ENCODE peak calls at places on chromosomes 1 and 21, in six cellular contexts. S is mucosa of descending colon, D is colonic mucosa, A is A549, H is heart right ventricle, W is ovary. M is an unnamed sample.

GRCh38 chr1:16971330-16972209 is 8.8 kb downstream of the MFAP2 start:
- DNase-seq in S (no peak), D (no peak), A (no peak), H (no peak), W (no peak), M (peak)

GRCh38 chr21:42971897-42972275 is 2.5 kb upstream of the PKNOX1 start:
- DNase-seq in S (peak), D (no peak), A (no peak), H (no peak), W (no peak), M (no peak)

GRCh38 chr21:26491663-26492062 is 81.4 kb downstream of the CYYR1 start:
- DNase-seq in S (no peak), D (no peak), A (no peak), H (no peak), W (no peak), M (peak)

GRCh38 chr21:21415741-21416140 is 417.5 kb downstream of the NCAM2 start:
- DNase-seq in S (no peak), D (no peak), A (no peak), H (no peak), W (no peak), M (no peak)

GRCh38 chr1:174815036-174815435 is 184.7 kb upstream of the CACYBP start:
- DNase-seq in S (no peak), D (no peak), A (peak), H (no peak), W (no peak), M (peak)

GRCh38 chr1:235741294-235741693 is 91.7 kb upstream of the GNG4 start:
- DNase-seq in S (no peak), D (no peak), A (no peak), H (no peak), W (no peak), M (peak)

GRCh38 chr1:56414728-56415224 is 164.6 kb downstream of the PLPP3 start:
- DNase-seq in S (no peak), D (peak), A (peak), H (no peak), W (no peak), M (peak)

GRCh38 chr1:55974714-55975441 is 604.5 kb downstream of the PLPP3 start:
- DNase-seq in S (no peak), D (no peak), A (no peak), H (no peak), W (no peak), M (no peak)

GRCh38 chr1:163561570-163562295 is 240.0 kb downstream of the NUF2 start:
- DNase-seq in S (no peak), D (no peak), A (no peak), H (no peak), W (no peak), M (peak)

GRCh38 chr1:158117854-158118691 is 62.6 kb upstream of the CD1D start:
- DNase-seq in S (no peak), D (peak), A (peak), H (peak), W (peak), M (peak)

GRCh38 chr1:173409613-173410012 is 67.5 kb upstream of the PRDX6 start:
- DNase-seq in S (no peak), D (no peak), A (no peak), H (peak), W (peak), M (no peak)

GRCh38 chr1:223133301-223133823 is 9.7 kb downstream of the TLR5 start:
- DNase-seq in S (no peak), D (no peak), A (no peak), H (no peak), W (no peak), M (no peak)
- H3K4me3 ChIP-seq in S (no peak), D (no peak), A (peak), H (no peak), W (peak), M (no peak)

GRCh38 chr1:68111804-68112436 is 61.5 kb upstream of the DIRAS3 start:
- DNase-seq in S (peak), D (peak), A (peak), H (peak), W (peak), M (peak)
- TF ChIP-seq CTCF in S (peak), D (peak), A (peak), H (peak), W (peak), M (peak)

GRCh38 chr1:118986291-118986838 is 1.8 kb downstream of the TBX15 start:
- DNase-seq in S (no peak), D (no peak), A (no peak), H (no peak), W (no peak), M (no peak)

GRCh38 chr1:118989006-118989736 is 1.0 kb upstream of the TBX15 start:
- DNase-seq in S (no peak), D (no peak), A (no peak), H (no peak), W (no peak), M (no peak)

GRCh38 chr1:118986839-118987430 is 1.2 kb downstream of the TBX15 start:
- DNase-seq in S (no peak), D (no peak), A (no peak), H (no peak), W (no peak), M (no peak)

GRCh38 chr1:118988186-118989005 is at the start of gene TBX15:
- DNase-seq in S (no peak), D (no peak), A (no peak), H (no peak), W (no peak), M (no peak)

DNA sequence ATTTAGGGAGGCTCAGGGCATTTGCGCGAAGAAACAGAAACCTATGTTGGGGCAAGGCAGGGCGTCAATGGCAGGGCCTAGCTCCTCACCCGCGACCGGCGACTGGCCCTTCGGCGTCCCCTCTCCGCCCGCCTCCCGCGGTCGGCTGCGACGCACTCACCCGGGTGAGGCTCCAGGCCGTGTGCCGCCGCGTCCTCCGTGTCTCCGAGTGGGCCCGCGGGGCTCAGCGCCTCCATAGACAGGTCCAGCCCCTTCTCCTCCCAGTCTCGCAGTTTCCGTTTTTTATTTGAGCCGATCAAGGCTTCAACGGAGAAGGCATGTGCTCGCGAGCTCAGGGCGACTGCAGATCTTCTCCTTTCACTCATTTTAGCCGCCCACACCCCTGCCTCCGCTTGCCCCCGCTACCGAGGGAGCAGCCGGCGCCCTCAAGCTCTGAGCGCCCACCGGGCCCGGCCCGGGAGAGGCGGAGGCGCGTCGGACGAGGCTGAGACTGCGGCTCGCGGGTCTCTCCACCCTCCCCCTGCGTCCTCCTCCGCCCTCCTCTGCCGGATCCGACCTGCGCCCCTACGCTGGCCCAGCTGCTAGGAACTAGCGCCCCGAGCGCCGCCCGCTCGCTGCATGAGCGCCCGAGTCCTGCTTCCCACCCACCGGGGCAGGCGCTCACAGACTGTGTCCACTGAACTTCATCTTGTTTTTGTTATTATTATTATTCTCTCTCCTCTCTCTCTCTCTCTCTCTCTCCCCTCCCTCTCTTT is 535 bp downstream of the TBX15 start:
- DNase-seq in S (no peak), D (no peak), A (no peak), H (no peak), W (no peak), M (no peak)
- H3K4me3 ChIP-seq in S (no peak), D (peak), A (no peak), H (peak), W (peak), M (peak)

GRCh38 chr1:24991242-24992037 is 61.4 kb upstream of the RUNX3 start:
- DNase-seq in S (no peak), D (no peak), A (no peak), H (no peak), W (no peak), M (no peak)
- TF ChIP-seq CTCF in S (no peak), D (no peak), A (no peak), H (no peak), W (no peak), M (no peak)

GRCh38 chr1:179826626-179827280 is 50.9 kb downstream of the TOR1AIP2 start:
- DNase-seq in S (no peak), D (no peak), A (no peak), H (no peak), W (no peak), M (no peak)

GRCh38 chr1:179828554-179829110 is 49.0 kb downstream of the TOR1AIP2 start:
- DNase-seq in S (no peak), D (no peak), A (no peak), H (no peak), W (no peak), M (no peak)

GRCh38 chr1:179831225-179831624 is 46.4 kb downstream of the TOR1AIP2 start:
- DNase-seq in S (no peak), D (no peak), A (no peak), H (no peak), W (no peak), M (peak)

DNA sequence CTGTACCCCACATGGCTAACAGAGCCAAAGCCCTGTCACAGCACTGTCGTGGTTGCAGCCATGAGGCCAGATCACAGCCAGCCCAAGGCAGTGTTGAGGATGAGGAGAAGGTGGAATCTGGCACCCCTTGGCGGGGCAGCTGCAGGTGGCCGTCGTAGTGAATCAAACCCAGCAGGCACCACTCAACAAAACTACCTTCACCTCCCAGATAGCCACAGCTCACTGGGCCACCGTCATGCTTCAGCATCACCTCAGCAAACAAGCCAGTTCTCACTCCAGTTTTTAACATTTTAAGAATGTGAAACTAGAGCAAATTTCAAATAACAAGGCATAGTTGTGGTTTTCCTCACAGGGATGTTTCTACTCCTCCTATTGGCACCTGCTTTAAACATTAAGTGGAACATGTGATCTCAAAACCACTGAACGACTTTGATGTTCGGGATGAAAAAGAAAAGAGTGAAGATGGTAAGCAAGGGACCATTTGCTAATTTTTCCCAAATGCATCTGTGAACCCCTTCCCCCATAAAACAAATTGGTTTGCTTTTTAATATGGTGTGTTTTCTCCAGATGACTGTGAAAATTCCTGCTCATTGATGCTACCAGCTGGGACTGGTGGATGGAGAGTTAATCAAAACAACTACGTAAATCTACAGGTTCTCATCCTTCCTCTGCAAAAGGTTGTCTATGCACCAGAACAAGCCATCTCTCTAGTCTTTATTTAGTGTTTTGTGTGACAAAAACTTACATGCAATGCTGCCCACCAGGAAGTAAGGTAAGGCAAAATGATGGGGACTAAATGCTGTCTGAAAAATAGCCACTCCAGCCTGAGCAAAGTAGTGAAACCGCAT is 45.5 kb downstream of the TOR1AIP2 start:
- DNase-seq in S (no peak), D (no peak), A (no peak), H (no peak), W (no peak), M (no peak)
- H3K4me3 ChIP-seq in S (no peak), D (no peak), A (no peak), H (no peak), W (no peak), M (no peak)

GRCh38 chr1:22801347-22801746 is 90.7 kb downstream of the EPHB2 start:
- DNase-seq in S (no peak), D (no peak), A (no peak), H (no peak), W (no peak), M (no peak)

GRCh38 chr1:22796642-22797041 is 86.0 kb downstream of the EPHB2 start:
- DNase-seq in S (no peak), D (no peak), A (no peak), H (no peak), W (no peak), M (no peak)

GRCh38 chr1:22799971-22800370 is 89.3 kb downstream of the EPHB2 start:
- DNase-seq in S (no peak), D (no peak), A (no peak), H (no peak), W (no peak), M (no peak)

GRCh38 chr1:22794691-22795090 is 84.1 kb downstream of the EPHB2 start:
- DNase-seq in S (peak), D (peak), A (no peak), H (peak), W (no peak), M (no peak)

GRCh38 chr1:22798083-22798482 is 87.4 kb downstream of the EPHB2 start:
- DNase-seq in S (no peak), D (no peak), A (no peak), H (no peak), W (no peak), M (no peak)
- TF ChIP-seq CTCF in S (no peak), D (no peak), A (no peak), H (no peak), W (no peak), M (no peak)

GRCh38 chr1:164857439-164857838 is 298.5 kb downstream of the PBX1 start:
- DNase-seq in S (no peak), D (no peak), A (no peak), H (no peak), W (no peak), M (no peak)
- H3K4me3 ChIP-seq in S (no peak), D (no peak), A (no peak), H (no peak), W (no peak), M (no peak)

GRCh38 chr1:53163291-53163768 is 20.9 kb upstream of the SLC1A7 start:
- DNase-seq in S (no peak), D (no peak), A (no peak), H (no peak), W (no peak), M (no peak)
- TF ChIP-seq CTCF in S (no peak), D (no peak), A (no peak), H (no peak), W (no peak), M (no peak)

GRCh38 chr1:4650981-4651380 is 3.4 kb upstream of the AJAP1 start:
- DNase-seq in S (no peak), D (no peak), A (no peak), H (no peak), W (no peak), M (no peak)

GRCh38 chr1:4654764-4655673 is 610 bp downstream of the AJAP1 start:
- DNase-seq in S (no peak), D (no peak), A (no peak), H (no peak), W (peak), M (no peak)

GRCh38 chr1:4653796-4654715 is at the start of gene AJAP1:
- DNase-seq in S (no peak), D (no peak), A (no peak), H (no peak), W (peak), M (no peak)

GRCh38 chr1:4653328-4653660 is 1.1 kb upstream of the AJAP1 start:
- DNase-seq in S (no peak), D (no peak), A (no peak), H (no peak), W (peak), M (no peak)

GRCh38 chr1:4652631-4653327 is 1.6 kb upstream of the AJAP1 start:
- DNase-seq in S (no peak), D (peak), A (peak), H (peak), W (peak), M (no peak)
- H3K4me3 ChIP-seq in S (no peak), D (no peak), A (no peak), H (no peak), W (no peak), M (no peak)